ENCODE peak calls at places on chromosomes 16 and 17, in five cellular contexts. F is NCI-H1417; J is nephron progenitor cell; G is Caki2; Q is stimulated activated naive CD8-positive, alpha-beta T cell treated with anti-CD3 and anti-CD28 coated beads, Interleukin-15, Interleukin-2, amounts not matched to agents 100 U/mL and 50 U/mL, for 24 hours. V is an unnamed sample.

GRCh38 chr17:31581491-31581890 is 190.0 kb downstream of the RAB11FIP4 start:
- DNase-seq in J (no peak), G (no peak), Q (no peak), F (no peak), V (peak; percentile 36)

GRCh38 chr17:60610481-60610880 is 10.5 kb downstream of the PPM1D start:
- DNase-seq in J (no peak), Q (no peak), F (peak; percentile 11), G (no peak), V (no peak)

GRCh38 chr17:63387941-63388340 is 58.2 kb downstream of the CYB561 start:
- DNase-seq in Q (no peak), J (no peak), G (no peak), F (no peak), V (no peak)

GRCh38 chr16:26987631-26988030 is 79.1 kb upstream of the C16orf82 start:
- DNase-seq in J (no peak), F (no peak), Q (no peak), G (peak; percentile 78), V (peak; percentile 83)

GRCh38 chr17:49495842-49496182 is 719 bp downstream of the NGFR start:
- DNase-seq in J (peak; percentile 40), F (no peak), Q (no peak), G (no peak), V (no peak)

GRCh38 chr16:82955836-82956348 is 329.1 kb downstream of the CDH13 start:
- DNase-seq in F (no peak), J (no peak), G (no peak), Q (no peak), V (no peak)

GRCh38 chr16:20675488-20676267 is 21.8 kb downstream of the ACSM1 start:
- DNase-seq in J (no peak), F (peak; percentile 60), Q (peak; percentile 29), G (peak; percentile 44), V (peak; percentile 61)

GRCh38 chr16:11619327-11619851 is 32.7 kb upstream of the LITAF start:
- DNase-seq in Q (no peak), F (no peak), J (no peak), G (peak; percentile 90), V (no peak)

GRCh38 chr17:8375738-8376259 is 705 bp downstream of the KRABD2 start:
- DNase-seq in G (no peak), F (peak; percentile 61), Q (no peak), J (no peak), V (peak; percentile 68)

GRCh38 chr16:48522041-48522440 is 87.9 kb downstream of the N4BP1 start:
- DNase-seq in Q (no peak), F (no peak), G (no peak), J (no peak), V (no peak)

GRCh38 chr17:58321571-58322525 is 6.7 kb downstream of the TSPOAP1 start:
- DNase-seq in G (no peak), J (no peak), Q (no peak), F (no peak), V (no peak)

GRCh38 chr16:27432600-27432957 is 30.6 kb downstream of the IL21R start:
- DNase-seq in F (no peak), J (no peak), Q (peak; percentile 3), G (peak; percentile 82), V (peak; percentile 89)

GRCh38 chr17:50518265-50519023 is 10.2 kb downstream of the MYCBPAP start:
- DNase-seq in Q (no peak), J (no peak), G (no peak), F (peak; percentile 73), V (no peak)

GRCh38 chr16:23950898-23951297 is 115.1 kb downstream of the PRKCB start:
- DNase-seq in F (no peak), G (no peak), Q (peak; percentile 28), J (no peak), V (no peak)

GRCh38 chr17:81418710-81419332 is 23.6 kb downstream of the BAHCC1 start:
- DNase-seq in G (peak; percentile 78), J (no peak), F (peak; percentile 71), Q (no peak), V (no peak)

GRCh38 chr16:160691-161190 is 5.0 kb upstream of the HBM start:
- DNase-seq in F (no peak), Q (no peak), G (no peak), J (no peak), V (no peak)

GRCh38 chr16:84358601-84359295 is 9.6 kb upstream of the ATP2C2 start:
- DNase-seq in G (no peak), J (no peak), Q (no peak), F (no peak), V (no peak)

GRCh38 chr17:44899074-44899782 is at the start of gene EFTUD2:
- DNase-seq in J (peak; percentile 90), Q (peak; percentile 93), F (peak; percentile 98), G (peak; percentile 95), V (peak; percentile 95)

GRCh38 chr16:3823427-3823826 is 57.1 kb downstream of the CREBBP start:
- DNase-seq in Q (no peak), F (no peak), J (no peak), G (no peak), V (no peak)

GRCh38 chr17:69325518-69326301 is 1.2 kb downstream of the ABCA5 start:
- DNase-seq in J (no peak), G (no peak), F (no peak), Q (no peak), V (no peak)

GRCh38 chr16:13426279-13426678 is 493.7 kb upstream of the ERCC4 start:
- DNase-seq in Q (no peak), F (no peak), G (no peak), J (no peak), V (no peak)

GRCh38 chr17:31388770-31389672 is 2.5 kb upstream of the RAB11FIP4 start:
- DNase-seq in G (no peak), J (peak; percentile 68), Q (peak; percentile 63), F (peak; percentile 40), V (no peak)

GRCh38 chr17:30188211-30188939 is 47.1 kb downstream of the SLC6A4 start:
- DNase-seq in J (no peak), Q (no peak), F (no peak), G (peak; percentile 45), V (peak; percentile 17)

GRCh38 chr17:21677911-21678310 is 14.4 kb upstream of the KCNJ18 start:
- DNase-seq in G (no peak), F (no peak), J (no peak), Q (no peak), V (no peak)

GRCh38 chr16:76577003-76577402 is 299.8 kb downstream of the CNTNAP4 start:
- DNase-seq in F (no peak), Q (no peak), G (peak; percentile 13), J (no peak), V (no peak)

GRCh38 chr17:46870116-46870803 is 18.9 kb downstream of the WNT9B start:
- DNase-seq in J (no peak), Q (no peak), F (no peak), G (peak; percentile 9), V (no peak)

GRCh38 chr16:72890587-72890986 is 157.3 kb downstream of the ZFHX3 start:
- DNase-seq in J (no peak), Q (no peak), G (no peak), F (no peak), V (no peak)

GRCh38 chr17:51435641-51436091 is 175.3 kb downstream of the UTP18 start:
- DNase-seq in Q (peak; percentile 33), J (peak; percentile 62), F (peak; percentile 43), G (no peak), V (no peak)

GRCh38 chr16:49620158-49620867 is 235.6 kb downstream of the ZNF423 start:
- DNase-seq in F (no peak), J (no peak), Q (no peak), G (no peak), V (peak; percentile 51)

GRCh38 chr17:80937501-80938356 is 53.9 kb upstream of the CHMP6 start:
- DNase-seq in G (no peak), Q (no peak), F (peak; percentile 2), J (no peak), V (no peak)

GRCh38 chr16:89697616-89698331 is 3.7 kb downstream of the SPATA2L start:
- DNase-seq in F (peak; percentile 84), Q (peak; percentile 6), G (no peak), J (no peak), V (no peak)

V was measured in kidney glomerular epithelial cell.